ENCODE peak calls at places on chromosomes 11 and 22, in four cellular contexts. R is adrenal gland, H is EH, G is fibroblast of villous mesenchyme. F is an unnamed sample.

GRCh38 chr11:16873289-16873688 is 134.8 kb downstream of the C11orf58 start:
- DNase-seq in R (no peak), H (peak; percentile 16), G (peak; percentile 51), F (no peak)

GRCh38 chr11:71463331-71464211 is 10.6 kb downstream of the NADSYN1 start:
- DNase-seq in G (no peak), R (no peak), H (no peak), F (no peak)

GRCh38 chr11:608751-609354 is 6.9 kb downstream of the IRF7 start:
- DNase-seq in G (no peak), H (no peak), R (no peak), F (no peak)

GRCh38 chr11:76859708-76860233 is 947 bp upstream of the ACER3 start:
- DNase-seq in R (no peak), H (no peak), G (no peak), F (no peak)

GRCh38 chr11:35907648-35908431 is 36.0 kb upstream of the LDLRAD3 start:
- DNase-seq in H (peak; percentile 50), G (peak; percentile 83), R (peak; percentile 31), F (peak; percentile 71)

GRCh38 chr22:48305726-48306235 is 1521.9 kb downstream of the BRD1 start:
- DNase-seq in G (no peak), H (no peak), R (no peak), F (no peak)

GRCh38 chr11:47257518-47258316 is at the start of gene NR1H3:
- DNase-seq in H (peak; percentile 77), R (peak; percentile 90), G (peak; percentile 92), F (peak; percentile 92)

GRCh38 chr11:30729187-30729713 is 143.1 kb upstream of the MPPED2 start:
- DNase-seq in H (no peak), R (no peak), G (no peak), F (no peak)

GRCh38 chr11:118175031-118175531 is 1.4 kb downstream of the SCN2B start:
- DNase-seq in G (no peak), H (peak; percentile 22), R (no peak), F (no peak)

GRCh38 chr22:19605508-19606331 is 81.5 kb upstream of the CLDN5 start:
- DNase-seq in H (no peak), G (no peak), R (no peak), F (peak; percentile 63)

GRCh38 chr22:37633693-37634504 is 5.6 kb upstream of the SH3BP1 start:
- DNase-seq in G (peak; percentile 90), H (peak; percentile 91), R (peak; percentile 77), F (peak; percentile 92)

GRCh38 chr11:47992959-47993820 is 12.8 kb downstream of the PTPRJ start:
- DNase-seq in H (peak; percentile 91), G (peak; percentile 87), R (no peak), F (no peak)

GRCh38 chr11:94700631-94701030 is 67.5 kb upstream of the AMOTL1 start:
- DNase-seq in H (peak; percentile 82), G (peak; percentile 95), R (no peak), F (no peak)

GRCh38 chr11:70545626-70545945 is 147.3 kb downstream of the CTTN start:
- DNase-seq in R (no peak), H (no peak), G (no peak), F (no peak)

GRCh38 chr11:130204703-130205095 is 45.1 kb downstream of the ST14 start:
- DNase-seq in R (no peak), H (no peak), G (no peak), F (peak; percentile 37)

GRCh38 chr11:117986981-117987495 is 844 bp downstream of the IL10RA start:
- DNase-seq in G (no peak), R (no peak), H (peak; percentile 17), F (no peak)

GRCh38 chr11:47784785-47785381 is 17.7 kb upstream of the FNBP4 start:
- DNase-seq in R (no peak), H (no peak), G (no peak), F (no peak)

GRCh38 chr11:85682330-85683305 is 3.4 kb downstream of the CCDC89 start:
- DNase-seq in G (peak; percentile 47), H (peak; percentile 58), R (peak; percentile 73), F (no peak)

GRCh38 chr11:6799402-6799801 is at the start of gene OR6A2:
- DNase-seq in R (no peak), G (peak; percentile 2), H (peak; percentile 33), F (no peak)

GRCh38 chr11:59556115-59556882 is 45.0 kb downstream of the OR4D9 start:
- DNase-seq in G (peak; percentile 85), H (peak; percentile 89), R (peak; percentile 50), F (no peak)

GRCh38 chr22:48750282-48750681 is 1077.4 kb downstream of the BRD1 start:
- DNase-seq in H (no peak), R (no peak), G (no peak), F (peak; percentile 49)

GRCh38 chr11:78886616-78887015 is 312.0 kb upstream of the NARS2 start:
- DNase-seq in R (no peak), H (no peak), G (peak; percentile 1), F (no peak)

GRCh38 chr11:70688142-70688541 is 289.8 kb downstream of the CTTN start:
- DNase-seq in R (no peak), G (no peak), H (no peak), F (no peak)

F was measured in suprapubic skin.